ENCODE peak calls at places on chromosomes 13 and 19, in four cellular contexts. Y, D, W and G are unnamed samples.

GRCh38 chr13:76717092-76717491 is 169.1 kb downstream of the KCTD12 start:
- DNase-seq in D (no peak), Y (no peak), W (no peak), G (no peak)

GRCh38 chr13:77492982-77493381 is 42.5 kb upstream of the SCEL start:
- DNase-seq in D (no peak), W (no peak), Y (peak; percentile 42), G (peak; percentile 19)

GRCh38 chr19:45097776-45098520 is 5.0 kb downstream of the PPP1R37 start:
- DNase-seq in D (peak; percentile 82), Y (peak; percentile 90), W (peak; percentile 73), G (peak; percentile 96)

GRCh38 chr19:39679056-39679790 is 23.5 kb downstream of the LGALS16 start:
- DNase-seq in D (no peak), Y (no peak), W (no peak), G (no peak)

GRCh38 chr13:74641586-74641985 is 507.4 kb upstream of the KLF12 start:
- DNase-seq in D (peak; percentile 24), Y (no peak), W (no peak), G (no peak)

GRCh38 chr19:46618670-46619231 is 6.1 kb downstream of the PTGIR start:
- DNase-seq in D (no peak), Y (peak; percentile 76), W (no peak), G (peak; percentile 58)

GRCh38 chr13:58921129-58921528 is 1242.6 kb downstream of the DIAPH3 start:
- DNase-seq in D (no peak), W (no peak), Y (no peak), G (no peak)

GRCh38 chr19:19405919-19406877 is 723 bp downstream of the GATAD2A start:
- DNase-seq in W (peak; percentile 83), Y (peak; percentile 50), D (no peak), G (peak; percentile 51)

GRCh38 chr13:78160793-78161192 is 242.2 kb upstream of the EDNRB start:
- DNase-seq in D (peak; percentile 61), W (no peak), Y (peak; percentile 19), G (peak; percentile 51)

GRCh38 chr13:68940049-68940448 is 1167.6 kb upstream of the ATXN8OS start:
- DNase-seq in W (no peak), Y (no peak), D (no peak), G (no peak)

GRCh38 chr13:84296386-84296785 is 414.1 kb upstream of the SLITRK1 start:
- DNase-seq in D (no peak), Y (no peak), W (no peak), G (no peak)

GRCh38 chr19:43612374-43612773 is 486 bp downstream of the SRRM5 start:
- DNase-seq in D (no peak), W (no peak), Y (no peak), G (no peak)
- TF ChIP-seq CTCF in D (no peak), W (no peak), Y (no peak), G (no peak)

GRCh38 chr13:98433654-98434053 is 143.3 kb downstream of the STK24 start:
- DNase-seq in W (no peak), D (no peak), Y (no peak), G (no peak)
- H3K4me3 ChIP-seq in W (no peak overlapping the region), D (no peak overlapping the region), Y (no peak overlapping the region), G (no peak overlapping the region)

DNA sequence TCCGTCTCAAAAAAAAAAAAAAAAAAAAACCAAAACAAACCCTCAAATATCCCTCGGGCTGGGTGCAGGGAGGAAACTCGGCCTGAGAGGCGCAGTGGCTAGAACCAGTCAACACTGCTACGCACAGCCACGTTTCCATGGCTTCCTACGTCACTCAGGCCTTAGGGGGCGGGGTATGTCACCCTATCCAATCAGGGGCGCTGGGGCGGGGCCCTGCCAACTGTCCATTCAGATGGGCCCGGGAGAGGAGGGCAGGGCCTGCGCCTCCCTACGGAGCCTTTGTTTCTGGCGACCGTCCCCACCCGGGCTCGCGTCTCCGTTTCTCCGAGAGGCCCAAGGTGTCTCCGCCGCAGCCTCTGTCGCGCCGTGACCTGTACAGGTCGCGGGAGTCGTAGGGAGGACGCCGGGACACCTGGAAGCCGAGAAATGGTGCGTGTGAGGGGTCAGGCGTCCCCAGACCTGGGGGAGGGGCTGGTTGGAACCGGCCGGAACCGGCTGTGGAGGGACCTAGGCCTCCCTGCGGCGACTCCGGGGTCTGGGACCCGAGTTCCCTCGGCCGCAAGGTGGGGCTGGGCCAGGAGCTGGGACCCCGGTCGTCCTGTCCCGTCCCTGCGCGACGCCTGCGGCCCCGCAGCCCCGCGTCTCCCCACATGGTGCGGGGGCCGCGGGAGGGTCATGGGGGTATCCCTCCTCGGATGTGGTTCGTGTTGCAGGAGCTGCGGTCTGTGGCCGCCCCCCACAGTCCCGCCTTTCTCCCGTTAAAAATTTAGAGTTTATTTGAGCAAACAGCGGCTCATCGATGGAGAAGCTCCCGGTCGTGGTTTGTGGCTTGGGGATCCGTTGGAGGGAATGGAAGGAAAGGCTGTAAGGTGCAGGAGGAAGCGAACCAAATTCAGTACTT is at the start of gene ZNF627:
- DNase-seq in D (peak; percentile 90), Y (peak; percentile 99), W (peak; percentile 99), G (peak; percentile 99)
- TF ChIP-seq CTCF in D (peak; percentile 11), Y (peak; percentile 12), W (peak; percentile 32), G (peak; percentile 13)

GRCh38 chr13:97226013-97226412 is 3.9 kb downstream of the MBNL2 start:
- DNase-seq in D (no peak), Y (no peak), W (no peak), G (no peak)
- H3K4me3 ChIP-seq in D (peak overlapping the region; percentile 82), Y (no peak overlapping the region), W (peak overlapping the region; percentile 68), G (peak overlapping the region; percentile 76)